ENCODE peak calls at places on chromosomes 11 and 22, in four cellular contexts. B is NCI-H460; L is activated naive CD8-positive, alpha-beta T cell treated with anti-CD3 and anti-CD28 coated beads, Interleukin-2, amount 50 U/mL, for 24 hours; I is stimulated activated CD4-positive, alpha-beta T cell treated with anti-CD3 and anti-CD28 coated beads, TNF-alpha, amount 100 ng/mL, for 48 hours. X is an unnamed sample.
A peak's percentile ranks its signal among the peaks of the same experiment; 100 is the strongest.

GRCh38 chr11:2093575-2094353 is 45.4 kb downstream of the IGF2 start:
- DNase-seq in L (no peak), I (no peak), B (no peak), X (no peak)

GRCh38 chr11:69265911-69266510 is 27.9 kb upstream of the MYEOV start:
- DNase-seq in I (no peak), B (no peak), L (no peak), X (no peak)

GRCh38 chr11:73210916-73211667 is 7.0 kb upstream of the P2RY2 start:
- DNase-seq in L (no peak), I (no peak), B (no peak), X (no peak)

GRCh38 chr11:92793189-92793588 is 176.3 kb upstream of the MTNR1B start:
- DNase-seq in B (no peak), L (no peak), I (no peak), X (no peak)

GRCh38 chr22:26553056-26553752 is 36.7 kb downstream of the TPST2 start:
- DNase-seq in B (no peak), I (no peak), L (no peak), X (no peak)

GRCh38 chr22:24289781-24290181 is 19.1 kb downstream of the SPECC1L start:
- DNase-seq in L (no peak), B (no peak), I (no peak), X (no peak)

GRCh38 chr11:19275496-19275895 is 34.8 kb upstream of the E2F8 start:
- DNase-seq in I (no peak), L (no peak), B (no peak), X (no peak)

GRCh38 chr11:133661867-133662266 is 129.6 kb upstream of the OPCML start:
- DNase-seq in I (no peak), L (no peak), B (no peak), X (no peak)

GRCh38 chr11:71252782-71253730 is 679 bp upstream of the SHANK2 start:
- DNase-seq in L (no peak), I (no peak), B (peak; percentile 31), X (peak; percentile 71)

GRCh38 chr11:112844530-112844929 is 116.7 kb upstream of the NCAM1 start:
- DNase-seq in L (no peak), B (no peak), I (no peak), X (no peak)

GRCh38 chr11:69683764-69684333 is 8.7 kb upstream of the LTO1 start:
- DNase-seq in I (no peak), B (no peak), L (no peak), X (no peak)

GRCh38 chr11:108685419-108686161 is 20.7 kb downstream of the DDX10 start:
- DNase-seq in B (no peak), I (no peak), L (no peak), X (no peak)

GRCh38 chr22:50201191-50202129 is 649 bp downstream of the SELENOO start:
- DNase-seq in I (no peak), L (peak; percentile 31), B (no peak), X (no peak)

GRCh38 chr22:35604671-35605457 is 12.3 kb downstream of the MB start:
- DNase-seq in I (no peak), B (no peak), L (peak; percentile 47), X (no peak)

GRCh38 chr11:113674397-113674685 is 31.8 kb downstream of the TMPRSS5 start:
- DNase-seq in B (no peak), L (no peak), I (no peak), X (no peak)

GRCh38 chr22:44147821-44148574 is 32.7 kb upstream of the PARVG start:
- DNase-seq in I (no peak), L (no peak), B (no peak), X (no peak)

GRCh38 chr22:32544953-32545558 is 70.4 kb downstream of the FBXO7 start:
- DNase-seq in L (no peak), I (no peak), B (no peak), X (no peak)

GRCh38 chr22:43201486-43202219 is 14.7 kb upstream of the TTLL12 start:
- DNase-seq in L (no peak), I (no peak), B (no peak), X (no peak)

GRCh38 chr11:77175869-77176539 is 48.0 kb downstream of the MYO7A start:
- DNase-seq in B (no peak), L (no peak), I (no peak), X (peak; percentile 66)

GRCh38 chr11:93487032-93487483 is 56.1 kb downstream of the SMCO4 start:
- DNase-seq in L (no peak), I (no peak), B (no peak), X (no peak)

GRCh38 chr11:12015486-12015885 is 7.1 kb upstream of the DKK3 start:
- DNase-seq in B (no peak), L (no peak), I (no peak), X (no peak)

GRCh38 chr11:110921742-110922200 is 209.5 kb upstream of the ARHGAP20 start:
- DNase-seq in L (no peak), I (no peak), B (no peak), X (no peak)

GRCh38 chr22:42468841-42469240 is 36.6 kb upstream of the NFAM1 start:
- DNase-seq in I (no peak), L (no peak), B (no peak), X (no peak)

GRCh38 chr11:79663012-79663411 is 222.2 kb upstream of the TENM4 start:
- DNase-seq in I (no peak), L (no peak), B (no peak), X (no peak)